ENCODE peak calls at places on chromosomes 2 and 18, in seven cellular contexts. One of them, this sample, is unnamed.

GRCh38 chr2:121386707-121387106 is 101.7 kb upstream of the TFCP2L1 start:
- DNase-seq in NAMALWA: no peak
- DNase-seq in HT-29: no peak
- DNase-seq in RPMI7951: peak; percentile 44
- DNase-seq in uterus: no peak
- DNase-seq in effector CD4-positive, alpha-beta T cell: no peak
- DNase-seq in stimulated activated CD8-positive, alpha-beta memory T cell treated with anti-CD3 and anti-CD28 coated beads, Interleukin-4, amount 100 ng/mL, for 1 hour: no peak
- DNase-seq in this sample: no peak

GRCh38 chr2:15941483-15941853 is 1.1 kb downstream of the MYCN start:
- DNase-seq in RPMI7951: no peak
- DNase-seq in uterus: no peak
- DNase-seq in HT-29: no peak
- DNase-seq in NAMALWA: no peak
- DNase-seq in effector CD4-positive, alpha-beta T cell: no peak
- DNase-seq in stimulated activated CD8-positive, alpha-beta memory T cell treated with anti-CD3 and anti-CD28 coated beads, Interleukin-4, amount 100 ng/mL, for 1 hour: no peak
- DNase-seq in this sample: no peak

GRCh38 chr2:88690591-88691338 is 708 bp upstream of the RPIA start:
- DNase-seq in RPMI7951: peak; percentile 22
- DNase-seq in NAMALWA: peak; percentile 70
- DNase-seq in effector CD4-positive, alpha-beta T cell: peak; percentile 31
- DNase-seq in HT-29: peak; percentile 69
- DNase-seq in uterus: peak; percentile 27
- DNase-seq in stimulated activated CD8-positive, alpha-beta memory T cell treated with anti-CD3 and anti-CD28 coated beads, Interleukin-4, amount 100 ng/mL, for 1 hour: peak; percentile 7
- DNase-seq in this sample: no peak

GRCh38 chr2:50344509-50345106 is 687.3 kb downstream of the NRXN1 start:
- DNase-seq in effector CD4-positive, alpha-beta T cell: no peak
- DNase-seq in RPMI7951: no peak
- DNase-seq in NAMALWA: peak; percentile 32
- DNase-seq in HT-29: no peak
- DNase-seq in uterus: no peak
- DNase-seq in stimulated activated CD8-positive, alpha-beta memory T cell treated with anti-CD3 and anti-CD28 coated beads, Interleukin-4, amount 100 ng/mL, for 1 hour: no peak
- DNase-seq in this sample: no peak

GRCh38 chr2:212897296-212897695 is 254.1 kb downstream of the IKZF2 start:
- DNase-seq in uterus: no peak
- DNase-seq in RPMI7951: no peak
- DNase-seq in HT-29: no peak
- DNase-seq in stimulated activated CD8-positive, alpha-beta memory T cell treated with anti-CD3 and anti-CD28 coated beads, Interleukin-4, amount 100 ng/mL, for 1 hour: no peak
- DNase-seq in effector CD4-positive, alpha-beta T cell: no peak
- DNase-seq in NAMALWA: no peak
- DNase-seq in this sample: no peak

GRCh38 chr18:61597321-61597720 is 264.1 kb downstream of the CDH20 start:
- DNase-seq in uterus: no peak
- DNase-seq in RPMI7951: peak; percentile 52
- DNase-seq in NAMALWA: no peak
- DNase-seq in effector CD4-positive, alpha-beta T cell: no peak
- DNase-seq in stimulated activated CD8-positive, alpha-beta memory T cell treated with anti-CD3 and anti-CD28 coated beads, Interleukin-4, amount 100 ng/mL, for 1 hour: no peak
- DNase-seq in HT-29: no peak
- DNase-seq in this sample: no peak

GRCh38 chr2:195532628-195533271 is 124.3 kb upstream of the SLC39A10 start:
- DNase-seq in effector CD4-positive, alpha-beta T cell: no peak
- DNase-seq in NAMALWA: peak; percentile 38
- DNase-seq in HT-29: peak; percentile 15
- DNase-seq in RPMI7951: peak; percentile 68
- DNase-seq in uterus: no peak
- DNase-seq in stimulated activated CD8-positive, alpha-beta memory T cell treated with anti-CD3 and anti-CD28 coated beads, Interleukin-4, amount 100 ng/mL, for 1 hour: no peak
- DNase-seq in this sample: no peak

GRCh38 chr2:10776231-10776977 is 36.2 kb downstream of the PDIA6 start:
- DNase-seq in RPMI7951: no peak
- DNase-seq in effector CD4-positive, alpha-beta T cell: no peak
- DNase-seq in HT-29: no peak
- DNase-seq in stimulated activated CD8-positive, alpha-beta memory T cell treated with anti-CD3 and anti-CD28 coated beads, Interleukin-4, amount 100 ng/mL, for 1 hour: no peak
- DNase-seq in uterus: no peak
- DNase-seq in NAMALWA: no peak
- DNase-seq in this sample: no peak

GRCh38 chr2:69715964-69716363 is 26.0 kb upstream of the ANXA4 start:
- DNase-seq in HT-29: no peak
- DNase-seq in effector CD4-positive, alpha-beta T cell: no peak
- DNase-seq in RPMI7951: no peak
- DNase-seq in stimulated activated CD8-positive, alpha-beta memory T cell treated with anti-CD3 and anti-CD28 coated beads, Interleukin-4, amount 100 ng/mL, for 1 hour: no peak
- DNase-seq in NAMALWA: no peak
- DNase-seq in uterus: no peak
- DNase-seq in this sample: no peak

GRCh38 chr18:374735-375168 is 106.9 kb upstream of the THOC1 start:
- DNase-seq in stimulated activated CD8-positive, alpha-beta memory T cell treated with anti-CD3 and anti-CD28 coated beads, Interleukin-4, amount 100 ng/mL, for 1 hour: no peak
- DNase-seq in uterus: peak; percentile 65
- DNase-seq in HT-29: no peak
- DNase-seq in effector CD4-positive, alpha-beta T cell: no peak
- DNase-seq in NAMALWA: peak; percentile 42
- DNase-seq in RPMI7951: peak; percentile 51
- DNase-seq in this sample: no peak

GRCh38 chr2:18396328-18396727 is 164.1 kb downstream of the RDH14 start:
- DNase-seq in uterus: no peak
- DNase-seq in HT-29: no peak
- DNase-seq in RPMI7951: no peak
- DNase-seq in stimulated activated CD8-positive, alpha-beta memory T cell treated with anti-CD3 and anti-CD28 coated beads, Interleukin-4, amount 100 ng/mL, for 1 hour: no peak
- DNase-seq in effector CD4-positive, alpha-beta T cell: no peak
- DNase-seq in NAMALWA: no peak
- DNase-seq in this sample: no peak

GRCh38 chr2:228657807-228658402 is 476.4 kb upstream of the SPHKAP start:
- DNase-seq in stimulated activated CD8-positive, alpha-beta memory T cell treated with anti-CD3 and anti-CD28 coated beads, Interleukin-4, amount 100 ng/mL, for 1 hour: no peak
- DNase-seq in RPMI7951: peak; percentile 49
- DNase-seq in HT-29: peak; percentile 53
- DNase-seq in uterus: no peak
- DNase-seq in effector CD4-positive, alpha-beta T cell: no peak
- DNase-seq in NAMALWA: peak; percentile 44
- DNase-seq in this sample: peak; percentile 51

GRCh38 chr2:88831792-88832248 is 140.3 kb downstream of the RPIA start:
- DNase-seq in uterus: no peak
- DNase-seq in HT-29: peak; percentile 56
- DNase-seq in RPMI7951: peak; percentile 39
- DNase-seq in effector CD4-positive, alpha-beta T cell: no peak
- DNase-seq in NAMALWA: peak; percentile 88
- DNase-seq in stimulated activated CD8-positive, alpha-beta memory T cell treated with anti-CD3 and anti-CD28 coated beads, Interleukin-4, amount 100 ng/mL, for 1 hour: no peak
- DNase-seq in this sample: no peak

GRCh38 chr2:217959723-217960122 is 43.1 kb downstream of the TNS1 start:
- DNase-seq in NAMALWA: no peak
- DNase-seq in stimulated activated CD8-positive, alpha-beta memory T cell treated with anti-CD3 and anti-CD28 coated beads, Interleukin-4, amount 100 ng/mL, for 1 hour: no peak
- DNase-seq in effector CD4-positive, alpha-beta T cell: no peak
- DNase-seq in uterus: peak; percentile 77
- DNase-seq in HT-29: no peak
- DNase-seq in RPMI7951: no peak
- DNase-seq in this sample: no peak

GRCh38 chr2:190736355-190736754 is 87.5 kb downstream of the NAB1 start:
- DNase-seq in stimulated activated CD8-positive, alpha-beta memory T cell treated with anti-CD3 and anti-CD28 coated beads, Interleukin-4, amount 100 ng/mL, for 1 hour: no peak
- DNase-seq in HT-29: no peak
- DNase-seq in uterus: no peak
- DNase-seq in effector CD4-positive, alpha-beta T cell: no peak
- DNase-seq in RPMI7951: no peak
- DNase-seq in NAMALWA: no peak
- DNase-seq in this sample: no peak

GRCh38 chr2:42795871-42796301 is 3.5 kb upstream of the HAAO start:
- DNase-seq in effector CD4-positive, alpha-beta T cell: no peak
- DNase-seq in NAMALWA: peak; percentile 48
- DNase-seq in HT-29: no peak
- DNase-seq in stimulated activated CD8-positive, alpha-beta memory T cell treated with anti-CD3 and anti-CD28 coated beads, Interleukin-4, amount 100 ng/mL, for 1 hour: no peak
- DNase-seq in RPMI7951: no peak
- DNase-seq in uterus: no peak
- DNase-seq in this sample: no peak

GRCh38 chr2:147916723-147917122 is 71.9 kb downstream of the ACVR2A start:
- DNase-seq in uterus: no peak
- DNase-seq in stimulated activated CD8-positive, alpha-beta memory T cell treated with anti-CD3 and anti-CD28 coated beads, Interleukin-4, amount 100 ng/mL, for 1 hour: no peak
- DNase-seq in HT-29: no peak
- DNase-seq in effector CD4-positive, alpha-beta T cell: no peak
- DNase-seq in RPMI7951: no peak
- DNase-seq in NAMALWA: no peak
- DNase-seq in this sample: no peak

GRCh38 chr18:3394648-3395047 is 55.3 kb upstream of the TGIF1 start:
- DNase-seq in stimulated activated CD8-positive, alpha-beta memory T cell treated with anti-CD3 and anti-CD28 coated beads, Interleukin-4, amount 100 ng/mL, for 1 hour: no peak
- DNase-seq in uterus: no peak
- DNase-seq in NAMALWA: no peak
- DNase-seq in RPMI7951: no peak
- DNase-seq in effector CD4-positive, alpha-beta T cell: no peak
- DNase-seq in HT-29: no peak
- DNase-seq in this sample: no peak

GRCh38 chr2:195503208-195503607 is 153.8 kb upstream of the SLC39A10 start:
- DNase-seq in NAMALWA: no peak
- DNase-seq in HT-29: no peak
- DNase-seq in uterus: no peak
- DNase-seq in effector CD4-positive, alpha-beta T cell: no peak
- DNase-seq in stimulated activated CD8-positive, alpha-beta memory T cell treated with anti-CD3 and anti-CD28 coated beads, Interleukin-4, amount 100 ng/mL, for 1 hour: no peak
- DNase-seq in RPMI7951: no peak
- DNase-seq in this sample: no peak

GRCh38 chr2:219426534-219427136 is 8.0 kb upstream of the SPEG start:
- DNase-seq in uterus: peak; percentile 25
- DNase-seq in HT-29: no peak
- DNase-seq in stimulated activated CD8-positive, alpha-beta memory T cell treated with anti-CD3 and anti-CD28 coated beads, Interleukin-4, amount 100 ng/mL, for 1 hour: no peak
- DNase-seq in NAMALWA: no peak
- DNase-seq in RPMI7951: no peak
- DNase-seq in effector CD4-positive, alpha-beta T cell: no peak
- DNase-seq in this sample: no peak

GRCh38 chr2:120761164-120761861 is 25.6 kb downstream of the GLI2 start:
- DNase-seq in stimulated activated CD8-positive, alpha-beta memory T cell treated with anti-CD3 and anti-CD28 coated beads, Interleukin-4, amount 100 ng/mL, for 1 hour: no peak
- DNase-seq in NAMALWA: no peak
- DNase-seq in effector CD4-positive, alpha-beta T cell: no peak
- DNase-seq in HT-29: no peak
- DNase-seq in RPMI7951: no peak
- DNase-seq in uterus: peak; percentile 11
- DNase-seq in this sample: no peak

GRCh38 chr2:37447446-37447845 is 103.0 kb downstream of the QPCT start:
- DNase-seq in NAMALWA: no peak
- DNase-seq in stimulated activated CD8-positive, alpha-beta memory T cell treated with anti-CD3 and anti-CD28 coated beads, Interleukin-4, amount 100 ng/mL, for 1 hour: no peak
- DNase-seq in uterus: no peak
- DNase-seq in effector CD4-positive, alpha-beta T cell: no peak
- DNase-seq in HT-29: no peak
- DNase-seq in RPMI7951: no peak
- DNase-seq in this sample: no peak

GRCh38 chr2:27891063-27891819 is 712 bp downstream of the BABAM2 start:
- DNase-seq in RPMI7951: peak; percentile 78
- DNase-seq in effector CD4-positive, alpha-beta T cell: peak; percentile 94
- DNase-seq in HT-29: peak; percentile 81
- DNase-seq in NAMALWA: peak; percentile 89
- DNase-seq in uterus: peak; percentile 85
- DNase-seq in stimulated activated CD8-positive, alpha-beta memory T cell treated with anti-CD3 and anti-CD28 coated beads, Interleukin-4, amount 100 ng/mL, for 1 hour: peak; percentile 84
- DNase-seq in this sample: peak; percentile 75

GRCh38 chr18:49959176-49959575 is 145.8 kb upstream of the ACAA2 start:
- DNase-seq in stimulated activated CD8-positive, alpha-beta memory T cell treated with anti-CD3 and anti-CD28 coated beads, Interleukin-4, amount 100 ng/mL, for 1 hour: no peak
- DNase-seq in effector CD4-positive, alpha-beta T cell: no peak
- DNase-seq in uterus: no peak
- DNase-seq in HT-29: no peak
- DNase-seq in NAMALWA: no peak
- DNase-seq in RPMI7951: no peak
- DNase-seq in this sample: no peak

GRCh38 chr2:143210446-143210819 is 81.2 kb downstream of the ARHGAP15 start:
- DNase-seq in HT-29: no peak
- DNase-seq in stimulated activated CD8-positive, alpha-beta memory T cell treated with anti-CD3 and anti-CD28 coated beads, Interleukin-4, amount 100 ng/mL, for 1 hour: no peak
- DNase-seq in uterus: no peak
- DNase-seq in effector CD4-positive, alpha-beta T cell: no peak
- DNase-seq in NAMALWA: no peak
- DNase-seq in RPMI7951: no peak
- DNase-seq in this sample: no peak

GRCh38 chr2:196601430-196602306 is 37.8 kb upstream of the CCDC150 start:
- DNase-seq in NAMALWA: no peak
- DNase-seq in RPMI7951: peak; percentile 100
- DNase-seq in uterus: peak; percentile 14
- DNase-seq in HT-29: peak; percentile 86
- DNase-seq in effector CD4-positive, alpha-beta T cell: no peak
- DNase-seq in stimulated activated CD8-positive, alpha-beta memory T cell treated with anti-CD3 and anti-CD28 coated beads, Interleukin-4, amount 100 ng/mL, for 1 hour: no peak
- DNase-seq in this sample: no peak

GRCh38 chr2:108971661-108972566 is 17.1 kb downstream of the EDAR start:
- DNase-seq in effector CD4-positive, alpha-beta T cell: no peak
- DNase-seq in HT-29: no peak
- DNase-seq in stimulated activated CD8-positive, alpha-beta memory T cell treated with anti-CD3 and anti-CD28 coated beads, Interleukin-4, amount 100 ng/mL, for 1 hour: no peak
- DNase-seq in NAMALWA: no peak
- DNase-seq in RPMI7951: peak; percentile 77
- DNase-seq in uterus: no peak
- DNase-seq in this sample: no peak

GRCh38 chr2:174748948-174749347 is 15.3 kb downstream of the CHRNA1 start:
- DNase-seq in effector CD4-positive, alpha-beta T cell: peak; percentile 61
- DNase-seq in HT-29: peak; percentile 88
- DNase-seq in RPMI7951: peak; percentile 59
- DNase-seq in NAMALWA: peak; percentile 77
- DNase-seq in stimulated activated CD8-positive, alpha-beta memory T cell treated with anti-CD3 and anti-CD28 coated beads, Interleukin-4, amount 100 ng/mL, for 1 hour: peak; percentile 43
- DNase-seq in uterus: peak; percentile 26
- DNase-seq in this sample: peak; percentile 61

GRCh38 chr2:198273670-198274069 is 469.3 kb downstream of the PLCL1 start:
- DNase-seq in stimulated activated CD8-positive, alpha-beta memory T cell treated with anti-CD3 and anti-CD28 coated beads, Interleukin-4, amount 100 ng/mL, for 1 hour: no peak
- DNase-seq in RPMI7951: no peak
- DNase-seq in uterus: no peak
- DNase-seq in NAMALWA: no peak
- DNase-seq in effector CD4-positive, alpha-beta T cell: no peak
- DNase-seq in HT-29: no peak
- DNase-seq in this sample: no peak

GRCh38 chr2:59232394-59233165 is 991.5 kb upstream of the FANCL start:
- DNase-seq in effector CD4-positive, alpha-beta T cell: no peak
- DNase-seq in NAMALWA: peak; percentile 59
- DNase-seq in uterus: no peak
- DNase-seq in RPMI7951: no peak
- DNase-seq in stimulated activated CD8-positive, alpha-beta memory T cell treated with anti-CD3 and anti-CD28 coated beads, Interleukin-4, amount 100 ng/mL, for 1 hour: no peak
- DNase-seq in HT-29: no peak
- DNase-seq in this sample: no peak

GRCh38 chr2:18238231-18238630 is 322.2 kb downstream of the RDH14 start:
- DNase-seq in HT-29: no peak
- DNase-seq in effector CD4-positive, alpha-beta T cell: no peak
- DNase-seq in stimulated activated CD8-positive, alpha-beta memory T cell treated with anti-CD3 and anti-CD28 coated beads, Interleukin-4, amount 100 ng/mL, for 1 hour: no peak
- DNase-seq in uterus: no peak
- DNase-seq in RPMI7951: no peak
- DNase-seq in NAMALWA: no peak
- DNase-seq in this sample: no peak

GRCh38 chr2:16525265-16525887 is 140.3 kb downstream of the CYRIA start:
- DNase-seq in RPMI7951: no peak
- DNase-seq in uterus: no peak
- DNase-seq in effector CD4-positive, alpha-beta T cell: no peak
- DNase-seq in HT-29: peak; percentile 29
- DNase-seq in stimulated activated CD8-positive, alpha-beta memory T cell treated with anti-CD3 and anti-CD28 coated beads, Interleukin-4, amount 100 ng/mL, for 1 hour: no peak
- DNase-seq in NAMALWA: peak; percentile 73
- DNase-seq in this sample: no peak

GRCh38 chr2:96916156-96917007 is 46.5 kb upstream of the SEMA4C start:
- DNase-seq in NAMALWA: no peak
- DNase-seq in HT-29: no peak
- DNase-seq in RPMI7951: peak; percentile 95
- DNase-seq in effector CD4-positive, alpha-beta T cell: no peak
- DNase-seq in stimulated activated CD8-positive, alpha-beta memory T cell treated with anti-CD3 and anti-CD28 coated beads, Interleukin-4, amount 100 ng/mL, for 1 hour: no peak
- DNase-seq in uterus: no peak
- DNase-seq in this sample: peak; percentile 96

GRCh38 chr2:71457123-71457958 is 4.0 kb downstream of the DYSF start:
- DNase-seq in uterus: no peak
- DNase-seq in stimulated activated CD8-positive, alpha-beta memory T cell treated with anti-CD3 and anti-CD28 coated beads, Interleukin-4, amount 100 ng/mL, for 1 hour: no peak
- DNase-seq in HT-29: no peak
- DNase-seq in RPMI7951: no peak
- DNase-seq in NAMALWA: no peak
- DNase-seq in effector CD4-positive, alpha-beta T cell: no peak
- DNase-seq in this sample: no peak

GRCh38 chr2:160076239-160076638 is 13.8 kb upstream of the PLA2R1 start:
- DNase-seq in uterus: no peak
- DNase-seq in NAMALWA: no peak
- DNase-seq in HT-29: peak; percentile 87
- DNase-seq in RPMI7951: no peak
- DNase-seq in stimulated activated CD8-positive, alpha-beta memory T cell treated with anti-CD3 and anti-CD28 coated beads, Interleukin-4, amount 100 ng/mL, for 1 hour: no peak
- DNase-seq in effector CD4-positive, alpha-beta T cell: no peak
- DNase-seq in this sample: no peak

GRCh38 chr18:49368876-49369440 is 91.5 kb downstream of the DYM start:
- DNase-seq in RPMI7951: no peak
- DNase-seq in effector CD4-positive, alpha-beta T cell: no peak
- DNase-seq in stimulated activated CD8-positive, alpha-beta memory T cell treated with anti-CD3 and anti-CD28 coated beads, Interleukin-4, amount 100 ng/mL, for 1 hour: no peak
- DNase-seq in uterus: no peak
- DNase-seq in HT-29: peak; percentile 32
- DNase-seq in NAMALWA: no peak
- DNase-seq in this sample: peak; percentile 73

This sample was measured in cerebellum.